ENCODE peak calls at places on chromosomes 4 and X, in ten cellular contexts. P is body of pancreas; Y is HT1080; M is stimulated activated CD4-positive, alpha-beta T cell treated with anti-CD3 and anti-CD28 coated beads, TNF-alpha, amount 100 ng/mL, for 4 hours; A is kidney glomerular epithelial cell; T is BJ; O is right lobe of liver; V is OCI-M1; Z is T-helper 1 cell; L is mucosa of gallbladder. U is an unnamed sample.
A peak's percentile ranks its signal among the peaks of the same experiment; 100 is the strongest.

GRCh38 chrX:23764585-23764984 is 18.4 kb upstream of the SAT1 start:
- DNase-seq in T (no peak), L (no peak), M (no peak), P (no peak), V (no peak), Y (no peak), O (no peak), A (no peak), Z (no peak), U (no peak)

GRCh38 chr4:115453416-115453815 is 340.0 kb upstream of the NDST4 start:
- DNase-seq in M (no peak), Z (no peak), P (no peak), O (no peak), Y (no peak), L (no peak), T (no peak), A (no peak), V (no peak), U (no peak)

GRCh38 chr4:43244688-43245382 is 352.3 kb downstream of the GRXCR1 start:
- DNase-seq in Z (no peak), V (peak; percentile 22), Y (no peak), M (no peak), A (no peak), L (no peak), P (no peak), T (no peak), O (no peak), U (no peak)

GRCh38 chrX:46251755-46252154 is 293.5 kb downstream of the ZNF674 start:
- DNase-seq in Y (peak; percentile 82), A (no peak), Z (no peak), P (no peak), V (no peak), M (no peak), O (no peak), L (no peak), T (no peak), U (no peak)

GRCh38 chr4:165992263-165992662 is 119.2 kb downstream of the TLL1 start:
- DNase-seq in T (no peak), Y (no peak), O (no peak), Z (no peak), V (no peak), P (no peak), M (no peak), A (no peak), L (no peak), U (no peak)

GRCh38 chrX:66863721-66864120 is 224.8 kb upstream of the EDA2R start:
- DNase-seq in O (peak; percentile 78), Z (no peak), T (no peak), L (no peak), Y (no peak), M (no peak), V (no peak), P (peak; percentile 16), A (no peak), U (no peak)

GRCh38 chr4:6953751-6954380 is 44.2 kb downstream of the TBC1D14 start:
- DNase-seq in V (no peak), Y (no peak), M (no peak), P (peak; percentile 64), O (peak; percentile 54), L (peak; percentile 82), Z (no peak), T (peak; percentile 11), A (no peak), U (no peak)

GRCh38 chr4:109735566-109736454 is 5.9 kb upstream of the PLA2G12A start:
- DNase-seq in T (no peak), Y (no peak), A (peak; percentile 23), P (peak; percentile 68), L (no peak), V (no peak), Z (no peak), M (no peak), O (no peak), U (no peak)